ENCODE peak calls at places on chromosomes 5 and 9, in nine cellular contexts. Z, G, Q, P, J, A, M, O and W are unnamed samples.

GRCh38 chr9:124934290-124934689 is 6.6 kb downstream of the GOLGA1 start:
- DNase-seq in Z (peak; percentile 81), G (no peak), Q (no peak), P (no peak), J (no peak), A (no peak), M (peak; percentile 10), O (peak; percentile 54), W (peak; percentile 47)

GRCh38 chr9:90822866-90823265 is 21.2 kb downstream of the SYK start:
- DNase-seq in Z (no peak), G (no peak), Q (no peak), P (no peak), J (no peak), A (peak; percentile 43), M (no peak), O (no peak), W (no peak)

GRCh38 chr9:81372628-81373191 is 316.6 kb downstream of the TLE1 start:
- DNase-seq in Z (no peak), G (no peak), Q (peak; percentile 40), P (no peak), J (peak; percentile 40), A (no peak), M (no peak), O (peak; percentile 49), W (no peak)

GRCh38 chr5:131417240-131417869 is 153.5 kb downstream of the CDC42SE2 start:
- DNase-seq in Z (peak; percentile 76), G (peak; percentile 87), Q (peak; percentile 84), P (peak; percentile 40), J (peak; percentile 67), A (peak; percentile 92), M (peak; percentile 76), O (peak; percentile 86), W (peak; percentile 81)

GRCh38 chr5:56183507-56183906 is 49.6 kb downstream of the ANKRD55 start:
- DNase-seq in Z (no peak), G (no peak), Q (no peak), P (no peak), J (no peak), A (no peak), M (no peak), O (peak; percentile 97), W (peak; percentile 92)

GRCh38 chr5:33588654-33589372 is 148.0 kb downstream of the TARS1 start:
- DNase-seq in Z (peak; percentile 27), G (peak; percentile 22), Q (peak; percentile 37), P (no peak), J (no peak), A (peak; percentile 91), M (peak; percentile 17), O (no peak), W (no peak)

GRCh38 chr5:180636403-180637075 is 12.9 kb downstream of the FLT4 start:
- DNase-seq in Z (no peak), G (no peak), Q (no peak), P (no peak), J (peak; percentile 14), A (no peak), M (no peak), O (peak; percentile 15), W (no peak)

GRCh38 chr5:149002761-149003689 is 59.8 kb downstream of the SH3TC2 start:
- DNase-seq in Z (no peak), G (no peak), Q (no peak), P (no peak), J (no peak), A (no peak), M (no peak), O (peak; percentile 80), W (no peak)

GRCh38 chr5:76271836-76272235 is 131.2 kb upstream of the IQGAP2 start:
- DNase-seq in Z (no peak), G (no peak), Q (no peak), P (no peak), J (no peak), A (no peak), M (no peak), O (no peak), W (no peak)

GRCh38 chr5:80255752-80256479 is at the start of gene SERINC5:
- DNase-seq in Z (peak; percentile 89), G (peak; percentile 89), Q (peak; percentile 85), P (peak; percentile 78), J (peak; percentile 87), A (peak; percentile 83), M (peak; percentile 85), O (peak; percentile 78), W (peak; percentile 77)

GRCh38 chr9:111970827-111971226 is 74.2 kb downstream of the UGCG start:
- DNase-seq in Z (no peak), G (no peak), Q (no peak), P (no peak), J (no peak), A (no peak), M (no peak), O (no peak), W (no peak)

GRCh38 chr9:111969622-111970021 is 73.0 kb downstream of the UGCG start:
- DNase-seq in Z (no peak), G (no peak), Q (no peak), P (no peak), J (no peak), A (no peak), M (no peak), O (no peak), W (no peak)

GRCh38 chr9:111978616-111979015 is 82.0 kb downstream of the UGCG start:
- DNase-seq in Z (no peak), G (no peak), Q (no peak), P (no peak), J (no peak), A (no peak), M (no peak), O (no peak), W (no peak)

GRCh38 chr9:111975709-111976108 is 79.1 kb downstream of the UGCG start:
- DNase-seq in Z (peak; percentile 51), G (peak; percentile 67), Q (peak; percentile 82), P (peak; percentile 70), J (no peak), A (peak; percentile 62), M (peak; percentile 81), O (no peak), W (no peak)

DNA sequence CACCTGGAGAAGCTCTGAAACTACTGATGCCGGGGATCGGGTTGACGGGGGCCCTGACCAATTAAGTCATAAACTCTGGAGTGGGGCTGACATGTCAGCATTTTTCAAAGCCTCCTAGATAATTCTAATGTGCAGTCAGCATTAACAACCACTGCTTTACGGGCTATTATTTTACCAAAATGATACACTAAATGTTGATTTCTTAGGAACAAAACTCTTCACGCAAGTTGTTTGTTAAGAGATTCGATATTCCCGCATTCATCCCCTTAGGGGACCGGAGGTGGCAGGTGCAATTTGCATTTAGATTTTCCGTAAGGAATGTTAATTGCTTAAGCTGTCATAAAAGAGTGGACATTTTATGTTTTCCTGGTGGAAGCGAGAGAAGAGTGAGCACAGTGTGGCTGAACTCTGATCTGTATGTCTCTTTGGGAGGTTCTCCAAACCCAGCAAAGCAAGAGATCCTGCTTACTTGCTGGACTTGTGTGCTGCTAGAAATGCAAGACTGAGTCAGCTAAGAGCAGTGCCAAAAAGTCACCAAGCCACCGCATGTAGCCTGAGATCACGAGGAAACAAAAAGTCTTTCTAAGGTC is 77.6 kb downstream of the UGCG start:
- DNase-seq in Z (no peak), G (no peak), Q (peak; percentile 44), P (peak; percentile 61), J (no peak), A (no peak), M (peak; percentile 83), O (peak; percentile 80), W (peak; percentile 74)
- H3K4me3 ChIP-seq in Z (no peak overlapping the region), G (no peak overlapping the region), Q (no peak overlapping the region), P (no peak overlapping the region), J (no peak overlapping the region), A (no peak overlapping the region), M (no peak overlapping the region), O (no peak overlapping the region), W (no peak overlapping the region)

GRCh38 chr5:3905521-3905920 is 309.9 kb downstream of the IRX1 start:
- DNase-seq in Z (no peak), G (no peak), Q (no peak), P (no peak), J (no peak), A (no peak), M (no peak), O (no peak), W (no peak)
- H3K4me3 ChIP-seq in Z (no peak overlapping the region), G (no peak overlapping the region), Q (no peak overlapping the region), P (no peak overlapping the region), J (no peak overlapping the region), A (no peak overlapping the region), M (no peak overlapping the region), O (no peak overlapping the region), W (no peak overlapping the region)

GRCh38 chr9:97440160-97440559 is 28.3 kb downstream of the TDRD7 start:
- DNase-seq in Z (no peak), G (no peak), Q (no peak), P (no peak), J (no peak), A (peak; percentile 27), M (no peak), O (no peak), W (no peak)
- H3K4me3 ChIP-seq in Z (no peak overlapping the region), G (no peak overlapping the region), Q (no peak overlapping the region), P (no peak overlapping the region), J (no peak overlapping the region), A (no peak overlapping the region), M (no peak overlapping the region), O (no peak overlapping the region), W (no peak overlapping the region)

DNA sequence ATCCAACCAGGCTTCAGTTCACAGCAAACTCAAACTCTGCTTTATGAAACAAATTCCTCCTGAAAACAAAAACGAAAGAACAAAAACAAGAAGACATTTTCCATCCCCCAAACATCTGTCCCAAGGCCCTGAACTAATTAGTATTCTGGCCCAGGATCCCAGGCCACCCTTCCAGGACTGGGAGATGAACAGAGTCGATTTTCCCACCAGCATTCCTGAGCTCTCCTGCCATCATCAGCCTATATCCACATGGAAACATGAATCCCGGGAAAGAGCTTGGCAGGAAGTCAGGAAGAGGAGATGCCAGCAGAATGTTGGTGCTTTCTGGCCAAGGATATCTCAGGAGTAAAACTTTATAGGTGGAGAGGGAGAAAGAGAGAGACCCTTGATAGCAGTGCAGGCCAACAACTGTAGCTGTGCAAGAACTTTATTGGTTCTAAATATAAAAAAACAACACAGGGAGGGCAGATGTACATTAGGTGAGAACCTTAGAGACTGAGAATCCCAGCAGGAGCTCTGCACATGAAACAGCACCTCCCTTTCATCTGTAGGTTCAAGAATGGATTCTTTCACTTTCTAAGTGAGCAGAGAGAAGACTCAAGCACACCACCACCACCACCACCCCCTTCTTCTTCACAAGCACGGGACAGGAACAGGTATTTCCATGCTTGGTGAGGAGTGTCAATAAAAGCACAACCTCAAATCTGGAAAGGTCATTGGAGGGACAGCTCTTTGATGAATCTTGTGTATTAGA is 190.7 kb upstream of the TAS2R1 start:
- DNase-seq in Z (no peak), G (no peak), Q (no peak), P (no peak), J (no peak), A (no peak), M (no peak), O (no peak), W (peak; percentile 7)
- H3K4me3 ChIP-seq in Z (no peak overlapping the region), G (no peak overlapping the region), Q (no peak overlapping the region), P (no peak overlapping the region), J (no peak overlapping the region), A (no peak overlapping the region), M (no peak overlapping the region), O (no peak overlapping the region), W (no peak overlapping the region)